ENCODE peak calls at places on chromosomes 1 and 21, in ten cellular contexts. X is A549; A is activated CD4-positive, alpha-beta T cell treated with anti-CD3 and anti-CD28 coated beads, Interleukin-2, amount 50 U/mL, for 24 hours; Z is brain microvascular endothelial cell; C is HEK293T; Q is uterus; G is spleen; T is stimulated activated CD4-positive, alpha-beta T cell treated with anti-CD3 and anti-CD28 coated beads, TNF-alpha, amount 100 ng/mL, for 24 hours; W is nephron progenitor cell; M is naive thymus-derived CD8-positive, alpha-beta T cell. F is an unnamed sample.
A peak's percentile ranks its signal among the peaks of the same experiment; 100 is the strongest.

GRCh38 chr1:19110266-19110927 is 99.7 kb downstream of the UBR4 start:
- DNase-seq in X (no peak), A (no peak), Z (no peak), C (no peak), Q (no peak), G (no peak), T (no peak), W (no peak), M (no peak), F (no peak)

GRCh38 chr1:203169770-203170520 is 5.7 kb downstream of the MYBPH start:
- DNase-seq in X (no peak), A (no peak), Z (no peak), C (no peak), Q (no peak), G (peak; percentile 63), T (no peak), W (no peak), M (no peak), F (no peak)

GRCh38 chr1:24727490-24728214 is 17.6 kb upstream of the CLIC4 start:
- DNase-seq in X (no peak), A (no peak), Z (peak; percentile 92), C (no peak), Q (peak; percentile 80), G (peak; percentile 82), T (no peak), W (no peak), M (no peak), F (no peak)

GRCh38 chr1:92691937-92692336 is 93.0 kb downstream of the EVI5 start:
- DNase-seq in X (no peak), A (no peak), Z (no peak), C (no peak), Q (no peak), G (no peak), T (no peak), W (no peak), M (no peak), F (no peak)

GRCh38 chr1:24299901-24300300 is 19.3 kb upstream of the GRHL3 start:
- DNase-seq in X (no peak), A (no peak), Z (no peak), C (no peak), Q (no peak), G (no peak), T (no peak), W (no peak), M (no peak), F (no peak)

GRCh38 chr21:46078984-46079356 is 18.9 kb upstream of the COL6A2 start:
- DNase-seq in X (no peak), A (no peak), Z (no peak), C (no peak), Q (no peak), G (peak; percentile 58), T (no peak), W (no peak), M (peak; percentile 9), F (no peak)

GRCh38 chr1:211833174-211833820 is 2.7 kb upstream of the LPGAT1 start:
- DNase-seq in X (no peak), A (no peak), Z (no peak), C (no peak), Q (no peak), G (no peak), T (no peak), W (no peak), M (peak; percentile 31), F (no peak)

GRCh38 chr1:183632087-183632486 is 3.5 kb downstream of the ARPC5 start:
- DNase-seq in X (no peak), A (no peak), Z (peak; percentile 12), C (no peak), Q (no peak), G (no peak), T (no peak), W (no peak), M (no peak), F (no peak)

GRCh38 chr1:244006381-244006901 is 44.6 kb upstream of the ZBTB18 start:
- DNase-seq in X (no peak), A (no peak), Z (no peak), C (no peak), Q (no peak), G (no peak), T (no peak), W (no peak), M (no peak), F (no peak)

GRCh38 chr1:7369866-7370265 is 401.2 kb upstream of the VAMP3 start:
- DNase-seq in X (no peak), A (no peak), Z (no peak), C (no peak), Q (no peak), G (peak; percentile 35), T (no peak), W (no peak), M (no peak), F (no peak)

GRCh38 chr21:31895069-31895851 is 22.4 kb downstream of the HUNK start:
- DNase-seq in X (no peak), A (no peak), Z (no peak), C (no peak), Q (no peak), G (no peak), T (no peak), W (peak; percentile 38), M (no peak), F (no peak)

GRCh38 chr1:42152907-42153597 is at the start of gene GUCA2B:
- DNase-seq in X (no peak), A (no peak), Z (no peak), C (no peak), Q (no peak), G (no peak), T (no peak), W (no peak), M (no peak), F (no peak)

GRCh38 chr1:912740-913301 is 10.9 kb upstream of the SAMD11 start:
- DNase-seq in X (peak; percentile 77), A (no peak), Z (peak; percentile 28), C (no peak), Q (peak; percentile 14), G (peak; percentile 67), T (no peak), W (no peak), M (no peak), F (no peak)

GRCh38 chr1:147072371-147073061 is 99.8 kb downstream of the PRKAB2 start:
- DNase-seq in X (no peak), A (no peak), Z (no peak), C (no peak), Q (no peak), G (no peak), T (no peak), W (peak; percentile 43), M (no peak), F (no peak)

GRCh38 chr1:192669174-192669573 is 33.2 kb downstream of the RGS13 start:
- DNase-seq in X (no peak), A (no peak), Z (no peak), C (no peak), Q (no peak), G (no peak), T (no peak), W (no peak), M (no peak), F (no peak)

GRCh38 chr1:24987424-24987823 is 57.3 kb upstream of the RUNX3 start:
- DNase-seq in X (no peak), A (no peak), Z (no peak), C (no peak), Q (no peak), G (peak; percentile 47), T (no peak), W (no peak), M (no peak), F (no peak)

GRCh38 chr1:178341218-178341956 is 155.4 kb downstream of the CLEC20A start:
- DNase-seq in X (peak; percentile 48), A (no peak), Z (peak; percentile 93), C (peak; percentile 9), Q (peak; percentile 19), G (no peak), T (no peak), W (peak; percentile 64), M (no peak), F (peak; percentile 80)

GRCh38 chr1:41521766-41522165 is 37.3 kb upstream of the EDN2 start:
- DNase-seq in X (no peak), A (no peak), Z (no peak), C (no peak), Q (no peak), G (no peak), T (no peak), W (peak; percentile 45), M (no peak), F (no peak)

GRCh38 chr1:179968994-179969919 is 14.6 kb downstream of the CEP350 start:
- DNase-seq in X (no peak), A (no peak), Z (no peak), C (no peak), Q (no peak), G (no peak), T (no peak), W (no peak), M (no peak), F (no peak)

GRCh38 chr1:171292799-171293198 is 21.2 kb upstream of the FMO4 start:
- DNase-seq in X (no peak), A (no peak), Z (no peak), C (no peak), Q (no peak), G (no peak), T (no peak), W (no peak), M (no peak), F (peak; percentile 18)

GRCh38 chr1:211553549-211553948 is 25.4 kb downstream of the SLC30A1 start:
- DNase-seq in X (no peak), A (no peak), Z (no peak), C (no peak), Q (no peak), G (no peak), T (no peak), W (no peak), M (no peak), F (no peak)

GRCh38 chr1:173392895-173393654 is 84.1 kb upstream of the PRDX6 start:
- DNase-seq in X (peak; percentile 53), A (no peak), Z (peak; percentile 98), C (no peak), Q (no peak), G (no peak), T (no peak), W (no peak), M (no peak), F (no peak)

GRCh38 chr1:223538921-223539445 is 126.5 kb downstream of the CAPN8 start:
- DNase-seq in X (no peak), A (no peak), Z (no peak), C (no peak), Q (no peak), G (no peak), T (no peak), W (no peak), M (no peak), F (no peak)

GRCh38 chr1:156359973-156360372 is 9.0 kb upstream of the RHBG start:
- DNase-seq in X (peak; percentile 56), A (no peak), Z (no peak), C (peak; percentile 73), Q (no peak), G (peak; percentile 36), T (no peak), W (peak; percentile 34), M (no peak), F (no peak)

GRCh38 chr1:202143768-202144509 is 598 bp downstream of the ARL8A start:
- DNase-seq in X (no peak), A (no peak), Z (no peak), C (peak; percentile 48), Q (peak; percentile 51), G (peak; percentile 93), T (peak; percentile 32), W (peak; percentile 40), M (no peak), F (no peak)

GRCh38 chr1:95352767-95353166 is 118.8 kb downstream of the RWDD3 start:
- DNase-seq in X (no peak), A (no peak), Z (no peak), C (no peak), Q (no peak), G (no peak), T (no peak), W (no peak), M (no peak), F (no peak)

GRCh38 chr1:244780311-244780710 is 55.1 kb upstream of the COX20 start:
- DNase-seq in X (no peak), A (no peak), Z (no peak), C (no peak), Q (no peak), G (no peak), T (no peak), W (no peak), M (no peak), F (no peak)

GRCh38 chr1:202860744-202861419 is 28.1 kb downstream of the RABIF start:
- DNase-seq in X (peak; percentile 57), A (no peak), Z (no peak), C (peak; percentile 70), Q (peak; percentile 41), G (peak; percentile 80), T (peak; percentile 31), W (peak; percentile 73), M (peak; percentile 34), F (no peak)

F was measured in astrocyte of the cerebellum.